ENCODE peak calls at places on chromosomes 16 and 17, in nine cellular contexts. S, Q, V, C, D, O, R, A and X are unnamed samples.

GRCh38 chr17:33481652-33482051 is 188.6 kb upstream of the ASIC2 start:
- DNase-seq in S (no peak), Q (no peak), V (no peak), C (no peak), D (no peak), O (no peak), R (no peak), A (no peak), X (no peak)

GRCh38 chr17:83144421-83145357 is 65.3 kb downstream of the METRNL start:
- DNase-seq in S (no peak), Q (no peak), V (peak), C (no peak), D (peak), O (peak), R (no peak), A (no peak), X (no peak)

GRCh38 chr17:81440511-81441244 is 45.4 kb downstream of the BAHCC1 start:
- DNase-seq in S (no peak), Q (peak), V (no peak), C (no peak), D (no peak), O (peak), R (no peak), A (no peak), X (no peak)

GRCh38 chr17:56676807-56677206 is 83.3 kb downstream of the NOG start:
- DNase-seq in S (no peak), Q (no peak), V (no peak), C (no peak), D (no peak), O (no peak), R (no peak), A (no peak), X (no peak)

GRCh38 chr16:47944589-47944988 is 211.2 kb downstream of the ABCC12 start:
- DNase-seq in S (no peak), Q (no peak), V (no peak), C (no peak), D (no peak), O (no peak), R (no peak), A (no peak), X (no peak)

GRCh38 chr17:82647593-82648164 is 565 bp downstream of the WDR45B start:
- DNase-seq in S (peak), Q (no peak), V (no peak), C (peak), D (no peak), O (peak), R (peak), A (peak), X (no peak)

GRCh38 chr17:71035226-71035625 is 865.9 kb downstream of the KCNJ2 start:
- DNase-seq in S (no peak), Q (no peak), V (no peak), C (no peak), D (no peak), O (no peak), R (no peak), A (no peak), X (no peak)

GRCh38 chr16:68350951-68351350 is 40.1 kb downstream of the PRMT7 start:
- DNase-seq in S (no peak), Q (no peak), V (no peak), C (no peak), D (no peak), O (no peak), R (no peak), A (no peak), X (no peak)

GRCh38 chr16:17585449-17586080 is 114.8 kb upstream of the XYLT1 start:
- DNase-seq in S (no peak), Q (no peak), V (no peak), C (no peak), D (no peak), O (no peak), R (no peak), A (no peak), X (no peak)

GRCh38 chr17:68319420-68320162 is 28.3 kb downstream of the ARSG start:
- DNase-seq in S (no peak), Q (no peak), V (no peak), C (no peak), D (no peak), O (no peak), R (no peak), A (no peak), X (no peak)

GRCh38 chr16:968620-969019 is 2.2 kb downstream of the LMF1 start:
- DNase-seq in S (no peak), Q (no peak), V (no peak), C (no peak), D (no peak), O (no peak), R (no peak), A (no peak), X (no peak)

GRCh38 chr16:55261301-55261700 is 62.7 kb upstream of the IRX6 start:
- DNase-seq in S (no peak), Q (no peak), V (no peak), C (no peak), D (no peak), O (no peak), R (no peak), A (no peak), X (no peak)

GRCh38 chr17:57493625-57494024 is 237.3 kb downstream of the MSI2 start:
- DNase-seq in S (no peak), Q (no peak), V (no peak), C (no peak), D (no peak), O (no peak), R (no peak), A (no peak), X (no peak)

GRCh38 chr16:30949655-30950515 is 1.0 kb downstream of the ORAI3 start:
- DNase-seq in S (no peak), Q (peak), V (peak), C (no peak), D (peak), O (no peak), R (peak), A (no peak), X (peak)

GRCh38 chr16:29848420-29849297 is 14.4 kb downstream of the CDIPT start:
- DNase-seq in S (peak), Q (no peak), V (peak), C (peak), D (peak), O (peak), R (peak), A (peak), X (peak)

GRCh38 chr17:64648234-64648633 is 13.9 kb downstream of the SMURF2 start:
- DNase-seq in S (no peak), Q (no peak), V (no peak), C (no peak), D (no peak), O (no peak), R (no peak), A (no peak), X (no peak)

GRCh38 chr16:66588981-66589713 is 9.9 kb downstream of the CMTM2 start:
- DNase-seq in S (peak), Q (no peak), V (peak), C (peak), D (no peak), O (no peak), R (peak), A (no peak), X (no peak)

GRCh38 chr17:55734128-55734781 is 11.6 kb upstream of the TMEM100 start:
- DNase-seq in S (no peak), Q (no peak), V (no peak), C (no peak), D (no peak), O (no peak), R (no peak), A (no peak), X (no peak)

GRCh38 chr16:84182680-84183571 is 3.9 kb downstream of the TAF1C start:
- DNase-seq in S (no peak), Q (no peak), V (no peak), C (no peak), D (no peak), O (no peak), R (no peak), A (no peak), X (no peak)

GRCh38 chr17:72446525-72447250 is 325.9 kb downstream of the SOX9 start:
- DNase-seq in S (no peak), Q (no peak), V (no peak), C (no peak), D (no peak), O (no peak), R (no peak), A (no peak), X (no peak)

GRCh38 chr17:46772013-46772878 is 46.2 kb downstream of the WNT3 start:
- DNase-seq in S (no peak), Q (peak), V (no peak), C (no peak), D (peak), O (peak), R (peak), A (no peak), X (peak)

GRCh38 chr16:28589930-28590329 is 6.9 kb downstream of the SULT1A2 start:
- DNase-seq in S (no peak), Q (no peak), V (no peak), C (no peak), D (no peak), O (no peak), R (no peak), A (no peak), X (no peak)

GRCh38 chr16:83393196-83393981 is 414.4 kb upstream of the HSBP1 start:
- DNase-seq in S (no peak), Q (no peak), V (no peak), C (no peak), D (peak), O (no peak), R (no peak), A (no peak), X (no peak)

GRCh38 chr17:81397314-81398169 is 2.3 kb downstream of the BAHCC1 start:
- DNase-seq in S (no peak), Q (peak), V (no peak), C (no peak), D (no peak), O (peak), R (no peak), A (no peak), X (no peak)

GRCh38 chr17:71883845-71884244 is 237.0 kb upstream of the SOX9 start:
- DNase-seq in S (no peak), Q (no peak), V (no peak), C (no peak), D (no peak), O (no peak), R (no peak), A (no peak), X (no peak)

GRCh38 chr17:49624896-49625295 is 49.2 kb downstream of the NXPH3 start:
- DNase-seq in S (no peak), Q (no peak), V (no peak), C (no peak), D (peak), O (no peak), R (no peak), A (no peak), X (no peak)

GRCh38 chr16:29645699-29646187 is 17.3 kb upstream of the SPN start:
- DNase-seq in S (no peak), Q (peak), V (no peak), C (no peak), D (no peak), O (no peak), R (no peak), A (no peak), X (no peak)

GRCh38 chr16:22614271-22614947 is 103.7 kb downstream of the NPIPB5 start:
- DNase-seq in S (no peak), Q (no peak), V (no peak), C (no peak), D (peak), O (no peak), R (no peak), A (no peak), X (no peak)

GRCh38 chr17:45288825-45289224 is 26.9 kb upstream of the SPATA32 start:
- DNase-seq in S (no peak), Q (no peak), V (peak), C (no peak), D (no peak), O (peak), R (peak), A (no peak), X (peak)

GRCh38 chr17:48592592-48592991 is 987 bp downstream of the HOXB5 start:
- DNase-seq in S (no peak), Q (no peak), V (no peak), C (no peak), D (no peak), O (no peak), R (no peak), A (no peak), X (no peak)

GRCh38 chr16:69762843-69763556 is 868 bp downstream of the WWP2 start:
- DNase-seq in S (no peak), Q (no peak), V (no peak), C (peak), D (no peak), O (no peak), R (no peak), A (no peak), X (no peak)

GRCh38 chr17:63579633-63580032 is 21.1 kb upstream of the TACO1 start:
- DNase-seq in S (no peak), Q (no peak), V (no peak), C (no peak), D (no peak), O (no peak), R (no peak), A (no peak), X (no peak)